ENCODE peak calls at places on chromosomes 12 and 14, in eight cellular contexts. One of them, this sample, is unnamed. For H3K4me1, the result is how much of the 10 kb centered on the place peaks cover.

GRCh38 chr14:105199093-105199492 is 18.0 kb upstream of the NUDT14 start:
- DNase-seq in H9: no peak
- DNase-seq in hepatocyte: no peak
- DNase-seq in psoas muscle: no peak
- DNase-seq in tibial artery: no peak
- DNase-seq in A549: no peak
- DNase-seq in mammary epithelial cell: no peak
- DNase-seq in CD8-positive, alpha-beta T cell: no peak
- DNase-seq in this sample: no peak

GRCh38 chr12:93662961-93663728 is 14.0 kb upstream of the CRADD start:
- DNase-seq in tibial artery: no peak
- DNase-seq in hepatocyte: peak
- DNase-seq in H9: no peak
- DNase-seq in A549: no peak
- DNase-seq in mammary epithelial cell: no peak
- DNase-seq in psoas muscle: peak
- DNase-seq in CD8-positive, alpha-beta T cell: no peak
- DNase-seq in this sample: no peak

GRCh38 chr14:33564774-33565630 is 385.9 kb downstream of the EGLN3 start:
- DNase-seq in tibial artery: no peak
- DNase-seq in CD8-positive, alpha-beta T cell: no peak
- DNase-seq in H9: peak
- DNase-seq in hepatocyte: no peak
- DNase-seq in psoas muscle: no peak
- DNase-seq in A549: no peak
- DNase-seq in mammary epithelial cell: peak
- DNase-seq in this sample: no peak

GRCh38 chr12:27198036-27198435 is 46.0 kb upstream of the STK38L start:
- DNase-seq in tibial artery: peak
- DNase-seq in CD8-positive, alpha-beta T cell: no peak
- DNase-seq in mammary epithelial cell: no peak
- DNase-seq in H9: no peak
- DNase-seq in A549: no peak
- DNase-seq in hepatocyte: no peak
- DNase-seq in psoas muscle: peak
- DNase-seq in this sample: no peak

GRCh38 chr14:104545151-104545931 is 34.2 kb upstream of the C14orf180 start:
- DNase-seq in tibial artery: no peak
- DNase-seq in psoas muscle: peak
- DNase-seq in A549: no peak
- DNase-seq in mammary epithelial cell: no peak
- DNase-seq in H9: peak
- DNase-seq in CD8-positive, alpha-beta T cell: no peak
- DNase-seq in hepatocyte: no peak
- DNase-seq in this sample: no peak

GRCh38 chr12:114407566-114408411 is 1.8 kb upstream of the TBX5 start:
- DNase-seq in hepatocyte: peak
- DNase-seq in mammary epithelial cell: no peak
- DNase-seq in H9: peak
- DNase-seq in A549: no peak
- DNase-seq in CD8-positive, alpha-beta T cell: no peak
- DNase-seq in psoas muscle: no peak
- DNase-seq in tibial artery: no peak
- DNase-seq in this sample: no peak

GRCh38 chr14:101895256-101895655 is 69.1 kb upstream of the DYNC1H1 start:
- DNase-seq in tibial artery: no peak
- DNase-seq in mammary epithelial cell: no peak
- DNase-seq in psoas muscle: no peak
- DNase-seq in hepatocyte: no peak
- DNase-seq in H9: no peak
- DNase-seq in CD8-positive, alpha-beta T cell: no peak
- DNase-seq in A549: no peak
- DNase-seq in this sample: no peak

GRCh38 chr14:95651028-95651427 is 35.2 kb upstream of the TCL1B start:
- DNase-seq in A549: no peak
- DNase-seq in psoas muscle: no peak
- DNase-seq in mammary epithelial cell: no peak
- DNase-seq in hepatocyte: no peak
- DNase-seq in H9: no peak
- DNase-seq in CD8-positive, alpha-beta T cell: no peak
- DNase-seq in tibial artery: no peak
- DNase-seq in this sample: no peak

GRCh38 chr12:14716848-14717444 is 20.5 kb upstream of the GUCY2C start:
- DNase-seq in H9: peak
- DNase-seq in psoas muscle: no peak
- DNase-seq in mammary epithelial cell: peak
- DNase-seq in CD8-positive, alpha-beta T cell: peak
- DNase-seq in A549: peak
- DNase-seq in tibial artery: no peak
- DNase-seq in hepatocyte: peak
- DNase-seq in this sample: peak

GRCh38 chr14:55841625-55842024 is 261.6 kb downstream of the KTN1 start:
- DNase-seq in CD8-positive, alpha-beta T cell: no peak
- DNase-seq in psoas muscle: no peak
- DNase-seq in mammary epithelial cell: no peak
- DNase-seq in H9: no peak
- DNase-seq in tibial artery: no peak
- DNase-seq in A549: no peak
- DNase-seq in hepatocyte: no peak
- DNase-seq in this sample: no peak

GRCh38 chr14:92035890-92036289 is 4.0 kb downstream of the TRIP11 start:
- DNase-seq in H9: no peak
- DNase-seq in A549: no peak
- DNase-seq in psoas muscle: no peak
- DNase-seq in hepatocyte: no peak
- DNase-seq in mammary epithelial cell: no peak
- DNase-seq in CD8-positive, alpha-beta T cell: no peak
- DNase-seq in tibial artery: no peak
- DNase-seq in this sample: no peak

GRCh38 chr12:132188451-132189298 is 44.4 kb downstream of the NOC4L start:
- DNase-seq in mammary epithelial cell: no peak
- DNase-seq in hepatocyte: no peak
- DNase-seq in H9: no peak
- DNase-seq in A549: no peak
- DNase-seq in CD8-positive, alpha-beta T cell: peak
- DNase-seq in tibial artery: no peak
- DNase-seq in psoas muscle: no peak
- DNase-seq in this sample: no peak

GRCh38 chr12:41277019-41277770 is 89.1 kb downstream of the PDZRN4 start:
- DNase-seq in mammary epithelial cell: peak
- DNase-seq in tibial artery: no peak
- DNase-seq in H9: no peak
- DNase-seq in A549: peak
- DNase-seq in CD8-positive, alpha-beta T cell: no peak
- DNase-seq in psoas muscle: no peak
- DNase-seq in hepatocyte: peak
- DNase-seq in this sample: peak

GRCh38 chr12:15605886-15606590 is 183.2 kb downstream of the EPS8 start:
- DNase-seq in A549: no peak
- DNase-seq in H9: no peak
- DNase-seq in CD8-positive, alpha-beta T cell: no peak
- DNase-seq in tibial artery: no peak
- DNase-seq in mammary epithelial cell: no peak
- DNase-seq in hepatocyte: no peak
- DNase-seq in psoas muscle: no peak
- DNase-seq in this sample: no peak

GRCh38 chr14:55059333-55059732 is 7.9 kb downstream of the MAPK1IP1L start:
- DNase-seq in mammary epithelial cell: no peak
- DNase-seq in psoas muscle: no peak
- DNase-seq in CD8-positive, alpha-beta T cell: no peak
- DNase-seq in hepatocyte: no peak
- DNase-seq in A549: no peak
- DNase-seq in tibial artery: no peak
- DNase-seq in H9: no peak
- DNase-seq in this sample: no peak

GRCh38 chr14:102464846-102465341 is 44.7 kb downstream of the ANKRD9 start:
- DNase-seq in hepatocyte: peak
- DNase-seq in A549: no peak
- DNase-seq in psoas muscle: no peak
- DNase-seq in H9: no peak
- DNase-seq in mammary epithelial cell: no peak
- DNase-seq in CD8-positive, alpha-beta T cell: no peak
- DNase-seq in tibial artery: no peak
- DNase-seq in this sample: no peak

GRCh38 chr14:104086661-104087461 is 1.4 kb downstream of the ASPG start:
- DNase-seq in A549: no peak
- DNase-seq in CD8-positive, alpha-beta T cell: no peak
- DNase-seq in mammary epithelial cell: no peak
- DNase-seq in hepatocyte: peak
- DNase-seq in psoas muscle: no peak
- DNase-seq in tibial artery: no peak
- DNase-seq in H9: peak
- DNase-seq in this sample: no peak

GRCh38 chr14:104322531-104323466 is 184.4 kb downstream of the KIF26A start:
- DNase-seq in H9: peak
- DNase-seq in hepatocyte: no peak
- DNase-seq in CD8-positive, alpha-beta T cell: no peak
- DNase-seq in A549: no peak
- DNase-seq in mammary epithelial cell: no peak
- DNase-seq in psoas muscle: no peak
- DNase-seq in tibial artery: peak
- DNase-seq in this sample: no peak

GRCh38 chr14:90599339-90599738 is 202.5 kb downstream of the CALM1 start:
- DNase-seq in H9: no peak
- DNase-seq in tibial artery: no peak
- DNase-seq in mammary epithelial cell: no peak
- DNase-seq in CD8-positive, alpha-beta T cell: no peak
- DNase-seq in hepatocyte: no peak
- DNase-seq in A549: no peak
- DNase-seq in psoas muscle: no peak
- DNase-seq in this sample: peak

GRCh38 chr14:29282169-29282568 is 515.6 kb downstream of the FOXG1 start:
- DNase-seq in tibial artery: no peak
- DNase-seq in CD8-positive, alpha-beta T cell: no peak
- DNase-seq in A549: no peak
- DNase-seq in H9: no peak
- DNase-seq in mammary epithelial cell: no peak
- DNase-seq in hepatocyte: no peak
- DNase-seq in psoas muscle: no peak
- DNase-seq in this sample: no peak

GRCh38 chr14:97056086-97056485 is 258.9 kb downstream of the VRK1 start:
- DNase-seq in A549: no peak
- DNase-seq in tibial artery: no peak
- DNase-seq in H9: no peak
- DNase-seq in CD8-positive, alpha-beta T cell: peak
- DNase-seq in psoas muscle: no peak
- DNase-seq in mammary epithelial cell: no peak
- DNase-seq in hepatocyte: no peak
- DNase-seq in this sample: peak

GRCh38 chr14:71648725-71649124 is 283.5 kb upstream of the RGS6 start:
- DNase-seq in H9: no peak
- DNase-seq in CD8-positive, alpha-beta T cell: no peak
- DNase-seq in mammary epithelial cell: no peak
- DNase-seq in psoas muscle: no peak
- DNase-seq in A549: no peak
- DNase-seq in hepatocyte: no peak
- DNase-seq in tibial artery: no peak
- DNase-seq in this sample: no peak

GRCh38 chr12:19036673-19037357 is 92.7 kb upstream of the PLEKHA5 start:
- DNase-seq in H9: no peak
- DNase-seq in tibial artery: no peak
- DNase-seq in A549: no peak
- DNase-seq in hepatocyte: no peak
- DNase-seq in CD8-positive, alpha-beta T cell: no peak
- DNase-seq in mammary epithelial cell: no peak
- DNase-seq in psoas muscle: no peak
- DNase-seq in this sample: no peak
- H3K4me1 ChIP-seq in H9: under half
- H3K4me1 ChIP-seq in tibial artery: under half
- H3K4me1 ChIP-seq in A549: under half
- H3K4me1 ChIP-seq in hepatocyte: under half
- H3K4me1 ChIP-seq in CD8-positive, alpha-beta T cell: under half
- H3K4me1 ChIP-seq in mammary epithelial cell: under half
- H3K4me1 ChIP-seq in psoas muscle: under half
- H3K4me1 ChIP-seq in this sample: under half

GRCh38 chr12:106646472-106646871 is 63.7 kb downstream of the RFX4 start:
- DNase-seq in psoas muscle: no peak
- DNase-seq in tibial artery: no peak
- DNase-seq in A549: no peak
- DNase-seq in mammary epithelial cell: no peak
- DNase-seq in H9: no peak
- DNase-seq in hepatocyte: no peak
- DNase-seq in CD8-positive, alpha-beta T cell: no peak
- DNase-seq in this sample: no peak
- TF ChIP-seq CTCF in psoas muscle: no peak
- TF ChIP-seq CTCF in tibial artery: no peak
- TF ChIP-seq CTCF in A549: no peak
- TF ChIP-seq CTCF in mammary epithelial cell: no peak
- TF ChIP-seq CTCF in H9: no peak
- TF ChIP-seq CTCF in hepatocyte: no peak
- TF ChIP-seq CTCF in CD8-positive, alpha-beta T cell: no peak
- TF ChIP-seq CTCF in this sample: no peak

DNA sequence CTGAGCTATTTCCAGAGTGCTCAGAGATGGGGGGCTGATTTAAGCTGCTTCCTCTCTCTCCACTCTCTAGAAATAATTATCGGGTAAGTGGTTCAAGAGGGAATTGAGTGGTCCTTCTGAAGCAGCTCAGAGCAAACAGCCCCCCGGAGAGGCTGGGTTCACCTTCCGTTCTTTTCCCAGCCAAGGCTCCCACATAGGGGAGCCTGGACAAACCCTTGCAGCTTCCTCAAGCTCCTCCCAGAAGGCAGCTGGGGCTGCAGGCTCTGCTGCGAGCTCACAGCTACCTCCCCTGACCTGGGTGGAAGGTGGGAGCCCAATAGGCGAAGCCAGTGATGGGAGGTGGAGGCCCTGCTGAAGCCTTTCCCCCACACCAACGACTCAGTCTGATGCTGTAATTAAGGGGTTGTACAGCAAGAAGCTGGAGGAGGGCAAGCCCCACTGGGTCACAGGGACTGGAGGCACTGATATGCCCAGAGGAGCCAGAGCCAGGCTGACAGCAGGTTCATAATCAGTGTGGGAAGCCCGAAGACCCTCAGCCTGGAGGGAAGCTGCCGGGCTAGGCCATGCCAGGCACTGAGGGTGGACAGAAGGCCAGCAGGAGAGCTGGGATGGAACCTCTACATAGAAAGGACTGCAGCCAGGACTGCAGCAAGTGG is 52.4 kb downstream of the ARL6IP4 start:
- DNase-seq in mammary epithelial cell: no peak
- DNase-seq in hepatocyte: no peak
- DNase-seq in A549: no peak
- DNase-seq in CD8-positive, alpha-beta T cell: no peak
- DNase-seq in tibial artery: no peak
- DNase-seq in psoas muscle: no peak
- DNase-seq in H9: no peak
- DNase-seq in this sample: peak
- H3K4me1 ChIP-seq in mammary epithelial cell: under half
- H3K4me1 ChIP-seq in hepatocyte: under half
- H3K4me1 ChIP-seq in A549: under half
- H3K4me1 ChIP-seq in CD8-positive, alpha-beta T cell: under half
- H3K4me1 ChIP-seq in tibial artery: under half
- H3K4me1 ChIP-seq in psoas muscle: under half
- H3K4me1 ChIP-seq in H9: under half
- H3K4me1 ChIP-seq in this sample: under half

DNA sequence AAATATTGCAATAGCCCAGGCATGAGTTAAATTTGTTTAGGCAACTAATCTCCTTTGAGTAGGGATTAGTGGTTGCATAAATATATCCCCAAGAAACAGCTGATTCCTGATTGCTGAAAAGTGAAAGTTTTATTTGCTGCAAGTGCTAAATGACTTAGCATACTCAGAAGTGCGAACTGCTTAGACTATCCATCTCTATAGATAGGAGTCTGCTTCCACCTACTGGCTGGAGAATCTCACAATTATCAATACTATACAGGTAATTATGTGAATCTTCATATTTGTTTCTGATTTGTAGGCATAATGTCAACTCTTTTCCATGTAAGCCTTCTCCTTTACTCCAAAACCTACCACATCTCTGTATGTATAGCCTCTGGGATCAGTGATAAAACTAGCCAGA is 11.9 kb upstream of the SLCO1B3 start:
- DNase-seq in A549: peak
- DNase-seq in mammary epithelial cell: no peak
- DNase-seq in psoas muscle: no peak
- DNase-seq in hepatocyte: peak
- DNase-seq in tibial artery: no peak
- DNase-seq in CD8-positive, alpha-beta T cell: no peak
- DNase-seq in H9: no peak
- DNase-seq in this sample: no peak
- TF ChIP-seq CTCF in A549: peak
- TF ChIP-seq CTCF in mammary epithelial cell: no peak
- TF ChIP-seq CTCF in psoas muscle: no peak
- TF ChIP-seq CTCF in hepatocyte: peak
- TF ChIP-seq CTCF in tibial artery: peak
- TF ChIP-seq CTCF in CD8-positive, alpha-beta T cell: no peak
- TF ChIP-seq CTCF in H9: peak
- TF ChIP-seq CTCF in this sample: no peak

This sample was measured in thyroid gland.